ENCODE peak calls at places on chromosomes 12 and 14, in ten cellular contexts. Q, K, B, H, X, U, S, M, T and Y are unnamed samples.

GRCh38 chr14:35362911-35363374 is 41.6 kb downstream of the NFKBIA start:
- DNase-seq in Q (no peak), K (no peak), B (no peak), H (no peak), X (peak), U (no peak), S (no peak), M (peak), T (peak), Y (no peak)

GRCh38 chr12:124094733-124095132 is 121.7 kb downstream of the ZNF664 start:
- DNase-seq in Q (no peak), K (no peak), B (no peak), H (no peak), X (no peak), U (no peak), S (no peak), M (no peak), T (no peak), Y (no peak)

GRCh38 chr14:96095581-96096476 is 56.7 kb downstream of the C14orf132 start:
- DNase-seq in Q (no peak), K (no peak), B (peak), H (no peak), X (peak), U (peak), S (peak), M (peak), T (no peak), Y (peak)

GRCh38 chr12:5581616-5582367 is 149.9 kb downstream of the NTF3 start:
- DNase-seq in Q (no peak), K (peak), B (no peak), H (no peak), X (no peak), U (no peak), S (no peak), M (peak), T (no peak), Y (no peak)

GRCh38 chr12:94586589-94587259 is 63.6 kb downstream of the TMCC3 start:
- DNase-seq in Q (no peak), K (no peak), B (no peak), H (no peak), X (no peak), U (no peak), S (no peak), M (no peak), T (no peak), Y (peak)

GRCh38 chr14:73786632-73786941 is 65.0 kb upstream of the PTGR2 start:
- DNase-seq in Q (no peak), K (peak), B (peak), H (no peak), X (peak), U (no peak), S (peak), M (peak), T (peak), Y (peak)

GRCh38 chr12:50537538-50537919 is 32.7 kb downstream of the DIP2B start:
- DNase-seq in Q (no peak), K (no peak), B (no peak), H (no peak), X (peak), U (no peak), S (no peak), M (no peak), T (no peak), Y (no peak)

GRCh38 chr14:45247427-45247826 is 5.6 kb downstream of the MIS18BP1 start:
- DNase-seq in Q (no peak), K (no peak), B (no peak), H (no peak), X (no peak), U (no peak), S (no peak), M (no peak), T (no peak), Y (no peak)

GRCh38 chr14:30204431-30204830 is 276.8 kb upstream of the PRKD1 start:
- DNase-seq in Q (no peak), K (no peak), B (no peak), H (no peak), X (no peak), U (no peak), S (no peak), M (no peak), T (no peak), Y (no peak)

GRCh38 chr14:55730602-55731001 is 150.6 kb downstream of the KTN1 start:
- DNase-seq in Q (no peak), K (no peak), B (no peak), H (no peak), X (peak), U (no peak), S (no peak), M (peak), T (no peak), Y (no peak)

GRCh38 chr12:110615171-110615570 is 1.2 kb downstream of the TCTN1 start:
- DNase-seq in Q (no peak), K (no peak), B (no peak), H (no peak), X (no peak), U (no peak), S (no peak), M (no peak), T (no peak), Y (no peak)

GRCh38 chr12:122825773-122826724 is 9.2 kb upstream of the HIP1R start:
- DNase-seq in Q (no peak), K (no peak), B (no peak), H (no peak), X (no peak), U (no peak), S (peak), M (no peak), T (no peak), Y (peak)

GRCh38 chr12:75738486-75738885 is 227.1 kb upstream of the KRR1 start:
- DNase-seq in Q (no peak), K (no peak), B (no peak), H (no peak), X (peak), U (no peak), S (no peak), M (peak), T (no peak), Y (no peak)

GRCh38 chr14:99995700-99996356 is 69.4 kb upstream of the EVL start:
- DNase-seq in Q (peak), K (peak), B (peak), H (peak), X (peak), U (peak), S (peak), M (peak), T (peak), Y (peak)

GRCh38 chr12:20696181-20696580 is 1.0 kb downstream of the SLCO1C1 start:
- DNase-seq in Q (no peak), K (peak), B (no peak), H (no peak), X (no peak), U (no peak), S (no peak), M (peak), T (no peak), Y (no peak)

GRCh38 chr12:57127101-57127709 is 1.1 kb upstream of the LRP1 start:
- DNase-seq in Q (peak), K (peak), B (peak), H (peak), X (no peak), U (peak), S (peak), M (no peak), T (peak), Y (peak)

GRCh38 chr12:116067892-116068291 is 209.6 kb downstream of the MED13L start:
- DNase-seq in Q (no peak), K (no peak), B (no peak), H (no peak), X (peak), U (no peak), S (no peak), M (no peak), T (no peak), Y (no peak)

GRCh38 chr12:102322254-102322653 is 124.6 kb upstream of the PMCH start:
- DNase-seq in Q (no peak), K (no peak), B (no peak), H (no peak), X (no peak), U (no peak), S (no peak), M (no peak), T (no peak), Y (no peak)

GRCh38 chr14:103871596-103872480 is 24.5 kb upstream of the PPP1R13B start:
- DNase-seq in Q (peak), K (peak), B (peak), H (peak), X (no peak), U (no peak), S (peak), M (peak), T (peak), Y (peak)

GRCh38 chr12:38906482-38907170 is 1.2 kb upstream of the CPNE8 start:
- DNase-seq in Q (peak), K (peak), B (peak), H (peak), X (no peak), U (peak), S (peak), M (peak), T (peak), Y (peak)

GRCh38 chr12:107749094-107749493 is 11.8 kb downstream of the PRDM4 start:
- DNase-seq in Q (no peak), K (no peak), B (no peak), H (no peak), X (peak), U (no peak), S (no peak), M (peak), T (no peak), Y (no peak)

GRCh38 chr14:95218472-95219193 is 61.3 kb upstream of the DICER1 start:
- DNase-seq in Q (no peak), K (no peak), B (no peak), H (no peak), X (no peak), U (no peak), S (no peak), M (no peak), T (no peak), Y (no peak)

GRCh38 chr12:25387136-25388050 is 136.7 kb upstream of the KRAS start:
- DNase-seq in Q (peak), K (peak), B (peak), H (peak), X (peak), U (peak), S (peak), M (peak), T (peak), Y (peak)

GRCh38 chr12:52185400-52185967 is 6.3 kb downstream of the KRT80 start:
- DNase-seq in Q (no peak), K (no peak), B (no peak), H (no peak), X (no peak), U (no peak), S (no peak), M (no peak), T (no peak), Y (no peak)

GRCh38 chr14:69674546-69675245 is 63.3 kb downstream of the SUSD6 start:
- DNase-seq in Q (no peak), K (no peak), B (no peak), H (no peak), X (no peak), U (no peak), S (no peak), M (no peak), T (no peak), Y (no peak)

GRCh38 chr14:103846569-103847438 is 571 bp downstream of the PPP1R13B start:
- DNase-seq in Q (no peak), K (peak), B (peak), H (peak), X (no peak), U (no peak), S (no peak), M (peak), T (no peak), Y (peak)

GRCh38 chr12:571795-572531 is 91.3 kb downstream of the NINJ2 start:
- DNase-seq in Q (no peak), K (peak), B (peak), H (no peak), X (no peak), U (peak), S (peak), M (no peak), T (peak), Y (no peak)

GRCh38 chr12:11894890-11895289 is 175.8 kb upstream of the BCL2L14 start:
- DNase-seq in Q (no peak), K (no peak), B (no peak), H (no peak), X (no peak), U (no peak), S (no peak), M (no peak), T (no peak), Y (no peak)

GRCh38 chr14:31950331-31950730 is 126.8 kb upstream of the ARHGAP5 start:
- DNase-seq in Q (no peak), K (no peak), B (no peak), H (no peak), X (no peak), U (no peak), S (no peak), M (no peak), T (no peak), Y (no peak)

GRCh38 chr12:109847166-109847700 is 14.0 kb upstream of the TRPV4 start:
- DNase-seq in Q (no peak), K (no peak), B (no peak), H (no peak), X (no peak), U (no peak), S (no peak), M (no peak), T (no peak), Y (peak)

GRCh38 chr14:49553106-49553505 is 33.1 kb downstream of the RPS29 start:
- DNase-seq in Q (no peak), K (no peak), B (no peak), H (no peak), X (no peak), U (no peak), S (no peak), M (no peak), T (no peak), Y (no peak)

GRCh38 chr12:127054531-127054930 is 1212.4 kb upstream of the TMEM132C start:
- DNase-seq in Q (no peak), K (no peak), B (no peak), H (no peak), X (no peak), U (no peak), S (no peak), M (no peak), T (no peak), Y (no peak)

GRCh38 chr14:73125169-73125588 is 11.1 kb upstream of the PSEN1 start:
- DNase-seq in Q (no peak), K (no peak), B (no peak), H (no peak), X (no peak), U (no peak), S (no peak), M (no peak), T (no peak), Y (no peak)

DNA sequence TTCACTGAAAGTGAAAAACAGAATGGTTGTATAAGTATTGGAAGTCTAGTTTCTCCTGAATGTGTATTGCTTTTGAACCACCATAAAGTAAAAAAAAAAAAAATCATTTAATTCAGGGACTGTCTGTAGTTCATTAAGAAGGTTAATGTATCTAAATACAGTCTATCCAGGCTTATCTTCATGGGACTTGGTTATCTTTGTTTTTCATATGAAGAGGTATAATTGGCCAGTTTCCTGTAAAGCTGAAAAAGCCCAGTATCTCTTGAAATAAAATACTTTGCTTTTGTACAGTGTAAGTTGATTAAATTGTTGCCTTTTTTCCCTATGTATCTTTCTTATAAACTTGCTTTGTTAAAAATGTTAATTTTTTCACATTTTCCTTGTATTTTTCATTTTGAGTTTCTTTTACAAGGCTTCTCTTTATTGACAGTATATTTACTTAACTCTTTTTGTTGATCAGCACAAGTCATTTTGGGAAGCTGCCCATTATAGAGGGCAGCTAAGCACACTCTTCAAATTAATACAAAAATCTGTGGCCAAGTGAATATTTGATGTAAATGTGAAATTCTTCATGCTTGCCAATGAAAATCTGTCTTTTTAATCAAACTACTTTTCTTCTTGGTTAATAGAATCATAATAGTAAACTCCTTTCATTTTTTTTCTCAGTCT is 156.0 kb downstream of the TMTC3 start:
- DNase-seq in Q (no peak), K (no peak), B (no peak), H (no peak), X (no peak), U (no peak), S (no peak), M (no peak), T (no peak), Y (no peak)
- H3K27ac ChIP-seq in Q (no peak), K (no peak), B (no peak), H (no peak), X (no peak), U (no peak), S (no peak), M (peak), T (no peak), Y (no peak)

GRCh38 chr12:15982071-15982470 is 70.9 kb downstream of the DERA start:
- DNase-seq in Q (no peak), K (no peak), B (no peak), H (no peak), X (peak), U (no peak), S (no peak), M (peak), T (no peak), Y (no peak)

GRCh38 chr12:15982471-15982870 is 71.3 kb downstream of the DERA start:
- DNase-seq in Q (no peak), K (no peak), B (no peak), H (no peak), X (peak), U (no peak), S (peak), M (peak), T (no peak), Y (peak)

GRCh38 chr12:15978431-15978950 is 67.4 kb downstream of the DERA start:
- DNase-seq in Q (no peak), K (no peak), B (no peak), H (no peak), X (peak), U (no peak), S (no peak), M (peak), T (no peak), Y (peak)

GRCh38 chr12:15977999-15978398 is 66.9 kb downstream of the DERA start:
- DNase-seq in Q (no peak), K (no peak), B (no peak), H (no peak), X (no peak), U (no peak), S (no peak), M (no peak), T (no peak), Y (no peak)

DNA sequence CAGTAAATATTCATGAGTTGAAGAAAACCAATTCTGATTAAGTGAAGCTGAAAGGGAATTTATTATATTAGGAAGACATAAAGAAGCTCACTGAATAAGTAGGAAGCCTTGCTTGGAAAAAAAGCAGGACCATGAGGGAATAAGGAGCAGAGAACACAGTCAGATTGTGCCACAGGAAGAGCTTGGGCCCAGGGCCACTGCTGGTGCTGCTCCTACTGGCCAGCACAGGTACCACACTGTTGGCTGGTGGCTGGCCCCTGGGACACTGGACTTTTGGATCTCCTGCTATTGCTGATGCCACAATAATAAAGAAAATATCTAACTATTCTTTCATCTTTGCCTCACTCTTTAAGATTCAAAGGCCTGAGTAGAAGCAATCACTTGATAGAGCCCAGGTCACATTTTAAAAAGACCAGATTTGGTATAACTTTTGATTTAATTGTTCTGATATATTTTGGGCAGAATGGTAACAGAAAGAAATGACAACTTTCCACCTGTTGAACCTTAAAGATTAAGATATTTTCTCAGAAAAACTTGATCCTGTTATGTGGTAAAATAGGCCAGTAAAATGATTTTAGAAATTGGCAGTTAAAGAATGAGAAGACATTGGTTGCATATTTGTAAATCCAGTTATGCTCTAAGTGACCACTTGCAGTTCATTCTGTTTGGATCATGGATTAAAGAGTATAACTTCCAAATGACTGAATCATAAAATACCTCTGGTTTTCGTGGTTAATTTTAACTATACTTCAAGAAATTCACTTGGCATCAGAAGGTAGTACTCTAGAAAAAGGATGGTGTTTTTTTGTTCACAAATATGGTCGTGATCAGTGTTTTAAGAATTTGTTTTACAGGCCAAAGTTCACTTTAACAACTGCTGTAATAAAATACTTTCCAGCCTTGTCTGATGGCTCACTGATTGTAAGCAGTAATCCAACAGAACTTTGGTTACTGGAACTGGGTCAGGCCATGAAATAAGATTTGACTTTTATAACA is 68.3 kb downstream of the DERA start:
- DNase-seq in Q (no peak), K (no peak), B (no peak), H (no peak), X (peak), U (no peak), S (peak), M (peak), T (no peak), Y (peak)
- H3K27ac ChIP-seq in Q (no peak), K (peak), B (peak), H (no peak), X (peak), U (peak), S (peak), M (peak), T (no peak), Y (no peak)

GRCh38 chr14:106347890-106348755 is 821.7 kb downstream of the TMEM121 start:
- DNase-seq in Q (no peak), K (no peak), B (no peak), H (no peak), X (no peak), U (no peak), S (peak), M (no peak), T (no peak), Y (no peak)
- H3K27ac ChIP-seq in Q (no peak), K (no peak), B (no peak), H (no peak), X (no peak), U (no peak), S (no peak), M (no peak), T (no peak), Y (no peak)

GRCh38 chr14:51554339-51554920 is 97.3 kb upstream of the FRMD6 start:
- DNase-seq in Q (no peak), K (no peak), B (no peak), H (no peak), X (peak), U (no peak), S (no peak), M (peak), T (no peak), Y (no peak)
- H3K27ac ChIP-seq in Q (no peak), K (no peak), B (no peak), H (no peak), X (peak), U (no peak), S (no peak), M (no peak), T (no peak), Y (no peak)

DNA sequence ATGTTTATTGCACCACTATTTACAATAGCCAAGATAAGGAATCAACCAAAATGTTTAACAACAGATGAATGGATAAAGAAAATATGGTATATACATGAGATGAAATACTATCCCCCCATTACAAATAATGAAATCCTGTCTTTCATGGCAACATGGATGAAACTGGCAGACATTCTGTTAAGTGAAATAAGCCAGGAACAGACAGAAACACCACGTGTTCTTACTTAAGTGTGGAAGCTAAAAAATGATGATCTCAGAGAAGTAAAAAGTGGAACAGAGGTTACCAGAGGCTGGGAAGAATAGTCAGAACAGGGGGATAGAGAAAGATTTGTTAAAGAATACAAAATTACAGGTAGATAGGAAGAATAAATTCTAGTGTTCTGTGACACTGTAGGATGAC is 113.7 kb upstream of the MDM1 start:
- DNase-seq in Q (no peak), K (no peak), B (no peak), H (no peak), X (peak), U (no peak), S (no peak), M (peak), T (no peak), Y (no peak)
- H3K27ac ChIP-seq in Q (no peak), K (no peak), B (no peak), H (no peak), X (no peak), U (no peak), S (peak), M (no peak), T (no peak), Y (no peak)